ENCODE peak calls at places on chromosomes 7 and 10, in six cellular contexts. I, X, N, Q, A and V are unnamed samples.

GRCh38 chr10:97490592-97490991 is 7.6 kb downstream of the MMS19 start:
- ATAC-seq in X (no peak), Q (peak), N (no peak), A (peak), I (peak), V (peak)

GRCh38 chr10:66535418-66535817 is 390.4 kb upstream of the LRRTM3 start:
- ATAC-seq in A (no peak), Q (no peak), X (no peak), N (no peak), I (no peak), V (no peak)

GRCh38 chr10:129605986-129606518 is 139.0 kb downstream of the MGMT start:
- ATAC-seq in Q (no peak), I (no peak), A (no peak), N (no peak), X (no peak), V (no peak)

GRCh38 chr7:7266257-7266656 is 83.9 kb downstream of the C1GALT1 start:
- ATAC-seq in A (no peak), I (no peak), X (no peak), N (no peak), Q (no peak), V (no peak)

GRCh38 chr7:128660596-128660995 is 11.5 kb upstream of the GARIN1A start:
- ATAC-seq in A (no peak), X (no peak), Q (no peak), N (no peak), I (no peak), V (no peak)

GRCh38 chr10:63670291-63670898 is 149.2 kb downstream of the REEP3 start:
- ATAC-seq in Q (peak), A (no peak), I (peak), X (no peak), N (no peak), V (peak)

GRCh38 chr7:27581119-27581518 is 81.6 kb downstream of the HIBADH start:
- ATAC-seq in N (no peak), I (no peak), A (no peak), Q (no peak), X (no peak), V (no peak)

GRCh38 chr7:155676052-155676451 is 31.6 kb downstream of the RBM33 start:
- ATAC-seq in A (peak), I (no peak), Q (peak), X (no peak), N (no peak), V (no peak)

GRCh38 chr10:132176647-132177046 is 10.1 kb upstream of the DPYSL4 start:
- ATAC-seq in A (no peak), X (no peak), I (no peak), Q (no peak), N (no peak), V (no peak)

GRCh38 chr7:155412416-155413253 is 45.3 kb upstream of the EN2 start:
- ATAC-seq in N (no peak), X (peak), A (peak), Q (no peak), I (peak), V (no peak)

GRCh38 chr7:157500171-157500960 is 163.6 kb downstream of the DNAJB6 start:
- ATAC-seq in X (no peak), I (no peak), A (no peak), N (no peak), Q (no peak), V (no peak)

GRCh38 chr7:3790803-3791202 is 489.8 kb downstream of the SDK1 start:
- ATAC-seq in A (no peak), Q (no peak), I (no peak), X (no peak), N (no peak), V (no peak)
- TF ChIP-seq CTCF in A (no peak), Q (no peak), I (no peak), X (no peak), N (no peak), V (no peak)

GRCh38 chr7:19099194-19099593 is 18.2 kb downstream of the TWIST1 start:
- ATAC-seq in I (no peak), Q (no peak), A (no peak), N (no peak), X (no peak), V (no peak)
- TF ChIP-seq CTCF in I (no peak), Q (no peak), A (no peak), N (no peak), X (no peak), V (no peak)

DNA sequence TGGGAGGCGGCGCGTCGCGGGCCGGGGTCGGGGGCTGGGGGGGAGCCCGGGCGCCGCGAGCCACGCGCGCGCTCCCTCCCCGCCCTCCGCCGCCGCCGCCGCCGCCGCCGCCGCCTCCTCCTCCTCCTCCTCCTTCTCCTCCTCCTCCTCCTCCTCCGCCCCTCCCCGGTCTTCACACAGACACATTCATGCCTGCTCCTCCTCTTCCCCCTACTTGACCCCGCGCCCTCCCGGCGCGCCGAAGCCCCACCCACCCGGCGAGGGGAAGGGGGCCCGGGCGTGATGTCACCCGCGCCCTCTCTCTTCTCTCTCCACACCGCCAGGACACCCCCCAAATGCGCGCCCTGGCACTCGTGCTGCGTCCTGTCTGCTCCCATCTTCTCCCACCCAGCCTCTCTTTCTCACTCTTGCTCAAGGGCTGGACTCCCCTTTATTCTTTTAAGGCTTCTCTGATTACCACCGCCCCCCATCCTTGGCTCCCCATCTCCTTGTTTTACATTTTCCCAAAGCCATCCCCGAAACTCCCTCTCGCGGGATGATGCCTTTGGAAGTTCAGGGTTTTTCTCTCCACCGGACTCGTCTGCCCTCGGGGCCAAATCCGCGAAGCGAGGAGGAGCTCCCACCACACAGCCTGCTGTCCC is 1.0 kb upstream of the GLI3 start:
- ATAC-seq in A (peak), X (peak), Q (peak), I (peak), N (no peak), V (peak)
- TF ChIP-seq CTCF in A (no peak), X (no peak), Q (no peak), I (no peak), N (no peak), V (no peak)

GRCh38 chr7:127350586-127350985 is 41.9 kb downstream of the ZNF800 start:
- ATAC-seq in N (no peak), I (no peak), Q (no peak), A (no peak), X (no peak), V (no peak)

GRCh38 chr7:127348247-127348631 is 44.3 kb downstream of the ZNF800 start:
- ATAC-seq in I (no peak), A (no peak), X (peak), N (no peak), Q (no peak), V (no peak)

GRCh38 chr7:127346575-127347256 is 45.8 kb downstream of the ZNF800 start:
- ATAC-seq in A (no peak), Q (no peak), X (no peak), N (no peak), I (no peak), V (no peak)

GRCh38 chr7:127349881-127350280 is 42.6 kb downstream of the ZNF800 start:
- ATAC-seq in N (no peak), Q (no peak), X (no peak), A (no peak), I (no peak), V (no peak)

GRCh38 chr7:127347567-127348246 is 44.8 kb downstream of the ZNF800 start:
- ATAC-seq in A (peak), X (peak), N (peak), I (peak), Q (peak), V (peak)
- TF ChIP-seq CTCF in A (peak), X (peak), N (peak), I (peak), Q (peak), V (no peak)

GRCh38 chr10:115129752-115130151 is 36.6 kb downstream of the ATRNL1 start:
- ATAC-seq in Q (no peak), X (no peak), A (peak), I (no peak), N (no peak), V (no peak)
- TF ChIP-seq CTCF in Q (peak), X (peak), A (peak), I (peak), N (peak), V (peak)

DNA sequence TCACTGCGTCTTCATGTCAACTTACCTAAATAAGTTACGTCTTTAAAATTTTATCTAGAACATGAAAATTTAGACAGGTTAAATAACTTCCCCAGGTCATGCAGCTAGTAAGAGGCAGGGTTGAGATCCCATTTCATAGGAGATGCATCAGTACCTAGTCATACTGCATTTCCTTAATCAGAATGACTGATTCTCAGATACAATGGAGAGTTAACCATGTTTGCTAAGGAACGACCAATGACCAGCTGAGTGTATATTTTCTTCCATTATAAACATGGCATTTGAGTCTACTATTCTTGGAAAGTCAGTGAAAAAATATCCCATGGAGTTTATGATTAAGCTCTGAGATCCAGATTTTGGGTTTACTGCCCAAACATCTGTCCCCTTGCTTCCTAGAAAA is 39.6 kb downstream of the ENTPD1 start:
- ATAC-seq in X (no peak), N (no peak), A (no peak), I (no peak), Q (no peak), V (no peak)
- TF ChIP-seq CTCF in X (no peak), N (no peak), A (no peak), I (no peak), Q (no peak), V (no peak)

GRCh38 chr10:49001402-49001801 is 61.8 kb upstream of the LRRC18 start:
- ATAC-seq in X (no peak), I (no peak), A (peak), N (no peak), Q (peak), V (no peak)
- TF ChIP-seq CTCF in X (peak), I (no peak), A (no peak), N (no peak), Q (peak), V (no peak)